ENCODE peak calls at places on chromosomes 4 and X, in nine cellular contexts. Q is GM12892, X is breast epithelium, V is stomach, E is gastrocnemius medialis, F is tibial nerve, O is NB4, B is sigmoid colon, M is suprapubic skin. D is an unnamed sample.

GRCh38 chr4:119317996-119318395 is 3.9 kb downstream of the FABP2 start:
- DNase-seq in M (no peak), O (no peak), Q (no peak), F (no peak), X (no peak), E (no peak), V (no peak), B (no peak), D (no peak)

GRCh38 chrX:13662537-13662841 is 9.5 kb downstream of the TCEANC start:
- DNase-seq in E (no peak), M (no peak), O (no peak), B (no peak), F (no peak), X (no peak), Q (no peak), V (no peak), D (no peak)

GRCh38 chr4:154566639-154567204 is 3.9 kb downstream of the FGB start:
- DNase-seq in B (no peak), Q (no peak), F (no peak), X (no peak), M (no peak), V (no peak), O (no peak), E (no peak), D (no peak)

GRCh38 chrX:129900054-129900453 is 5.9 kb upstream of the UTP14A start:
- DNase-seq in Q (no peak), B (no peak), V (no peak), E (no peak), O (no peak), F (no peak), M (no peak), X (no peak), D (no peak)

GRCh38 chr4:118398226-118399090 is 45.7 kb upstream of the PRSS12 start:
- DNase-seq in X (no peak), V (no peak), F (no peak), O (peak; percentile 66), M (no peak), E (no peak), B (no peak), Q (no peak), D (no peak)

GRCh38 chrX:8036914-8037313 is 109.7 kb upstream of the PNPLA4 start:
- DNase-seq in Q (no peak), O (no peak), X (no peak), F (no peak), M (no peak), V (no peak), E (no peak), B (no peak), D (no peak)

GRCh38 chr4:52312722-52313121 is 261.6 kb downstream of the SPATA18 start:
- DNase-seq in B (no peak), M (no peak), O (no peak), V (no peak), Q (no peak), X (no peak), F (no peak), E (no peak), D (no peak)

GRCh38 chrX:137401092-137401491 is 164.8 kb upstream of the ZIC3 start:
- DNase-seq in F (no peak), M (no peak), V (no peak), O (no peak), Q (no peak), X (no peak), E (no peak), B (no peak), D (no peak)

GRCh38 chrX:44536198-44536597 is 6.5 kb downstream of the FUNDC1 start:
- DNase-seq in Q (no peak), V (no peak), B (no peak), O (no peak), M (no peak), F (no peak), X (no peak), E (no peak), D (no peak)

GRCh38 chr4:52659016-52659721 is at the start of gene USP46:
- DNase-seq in X (peak; percentile 71), B (peak; percentile 86), Q (peak; percentile 85), F (peak; percentile 52), M (peak; percentile 79), E (peak; percentile 60), V (peak; percentile 81), O (peak; percentile 84), D (peak; percentile 87)

GRCh38 chr4:115537387-115537786 is 424.0 kb upstream of the NDST4 start:
- DNase-seq in M (no peak), B (no peak), Q (no peak), E (no peak), O (peak; percentile 7), V (no peak), F (no peak), X (no peak), D (no peak)

GRCh38 chr4:99356992-99357391 is 4.4 kb upstream of the ADH1C start:
- DNase-seq in F (no peak), Q (no peak), X (no peak), V (no peak), E (no peak), O (no peak), M (no peak), B (no peak), D (no peak)

GRCh38 chr4:162101337-162101736 is 62.5 kb downstream of the FSTL5 start:
- DNase-seq in V (no peak), Q (no peak), X (no peak), F (no peak), O (no peak), E (no peak), B (no peak), M (no peak), D (no peak)

GRCh38 chrX:153983321-153983729 is 10.8 kb downstream of the TMEM187 start:
- DNase-seq in B (no peak), X (no peak), O (no peak), F (no peak), M (no peak), V (no peak), Q (no peak), E (no peak), D (no peak)

GRCh38 chrX:153981231-153981630 is 8.7 kb downstream of the TMEM187 start:
- DNase-seq in B (no peak), X (no peak), F (no peak), M (no peak), E (no peak), O (no peak), V (no peak), Q (no peak), D (no peak)

GRCh38 chrX:153984351-153985178 is 12.0 kb downstream of the TMEM187 start:
- DNase-seq in B (no peak), X (no peak), O (peak; percentile 64), V (no peak), E (no peak), Q (no peak), M (no peak), F (no peak), D (no peak)

GRCh38 chrX:153981771-153982533 is 9.4 kb downstream of the TMEM187 start:
- DNase-seq in V (no peak), E (peak; percentile 42), F (peak; percentile 46), O (peak; percentile 93), X (no peak), B (no peak), Q (no peak), M (peak; percentile 66), D (no peak)
- TF ChIP-seq POLR2A in V (no peak), E (no peak), F (no peak), O (no peak), X (no peak), B (no peak), Q (no peak), M (no peak), D (no peak)

DNA sequence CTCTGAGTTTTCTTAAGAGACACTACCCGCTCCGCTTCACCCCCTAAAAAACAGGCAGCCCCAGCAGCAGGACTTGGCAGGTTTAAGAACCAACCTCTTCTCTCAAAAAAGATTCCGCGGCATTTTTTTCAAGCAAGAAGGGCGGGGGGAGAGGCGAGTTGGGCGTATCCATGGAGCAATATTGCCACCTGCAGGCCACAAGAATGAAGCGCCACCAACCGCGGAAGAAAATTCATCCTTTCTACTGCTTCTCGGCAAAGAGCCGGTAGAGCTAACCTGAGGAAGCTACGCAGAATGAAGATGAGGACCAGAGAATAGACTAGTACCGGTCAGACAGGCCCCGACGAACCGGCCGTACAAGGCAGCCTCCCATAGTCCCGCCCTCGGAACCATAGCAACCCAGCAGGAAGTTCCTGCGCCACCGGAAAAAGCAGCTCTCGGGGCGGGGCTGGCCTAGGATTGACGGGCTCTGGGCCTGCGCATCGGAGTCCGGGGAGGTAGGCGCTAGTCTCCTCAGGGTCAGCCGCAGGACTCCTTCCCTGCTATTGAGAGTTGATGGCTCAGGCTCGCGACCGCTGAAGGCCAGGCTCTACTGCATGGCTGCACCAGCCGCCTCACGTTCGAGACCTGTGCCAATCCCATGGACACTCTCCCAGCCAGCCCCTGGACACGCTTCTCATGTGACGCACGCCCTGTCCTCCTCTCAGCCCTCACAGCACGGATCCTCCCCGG is 76.9 kb downstream of the MAGED4 start:
- DNase-seq in O (peak; percentile 84), M (peak; percentile 97), X (peak; percentile 88), V (peak; percentile 96), Q (peak; percentile 58), E (peak; percentile 83), F (peak; percentile 81), B (peak; percentile 98), D (no peak)
- TF ChIP-seq POLR2A in O (no peak), M (no peak), X (no peak), V (no peak), Q (peak; percentile 60), E (peak; percentile 32), F (peak; percentile 29), B (no peak), D (no peak)

GRCh38 chr4:986949-987688 is at the start of gene IDUA:
- DNase-seq in O (peak; percentile 90), F (peak; percentile 64), B (peak; percentile 86), E (peak; percentile 51), X (peak; percentile 70), V (peak; percentile 83), M (peak; percentile 90), Q (peak; percentile 81), D (no peak)
- TF ChIP-seq POLR2A in O (no peak), F (no peak), B (no peak), E (no peak), X (no peak), V (no peak), M (no peak), Q (peak; percentile 57), D (no peak)

GRCh38 chrX:77785400-77785745 is 643 bp downstream of the ATRX start:
- DNase-seq in O (peak; percentile 38), Q (no peak), V (no peak), X (no peak), E (no peak), M (no peak), F (no peak), B (no peak), D (no peak)

GRCh38 chrX:77793950-77794349 is 7.9 kb upstream of the ATRX start:
- DNase-seq in B (no peak), Q (no peak), F (no peak), M (no peak), E (no peak), V (no peak), O (no peak), X (no peak), D (no peak)

GRCh38 chrX:77785746-77786548 is at the start of gene ATRX:
- DNase-seq in B (peak; percentile 84), Q (peak; percentile 56), E (peak; percentile 52), F (peak; percentile 26), O (peak; percentile 87), M (peak; percentile 77), X (peak; percentile 58), V (peak; percentile 69), D (peak; percentile 87)

DNA sequence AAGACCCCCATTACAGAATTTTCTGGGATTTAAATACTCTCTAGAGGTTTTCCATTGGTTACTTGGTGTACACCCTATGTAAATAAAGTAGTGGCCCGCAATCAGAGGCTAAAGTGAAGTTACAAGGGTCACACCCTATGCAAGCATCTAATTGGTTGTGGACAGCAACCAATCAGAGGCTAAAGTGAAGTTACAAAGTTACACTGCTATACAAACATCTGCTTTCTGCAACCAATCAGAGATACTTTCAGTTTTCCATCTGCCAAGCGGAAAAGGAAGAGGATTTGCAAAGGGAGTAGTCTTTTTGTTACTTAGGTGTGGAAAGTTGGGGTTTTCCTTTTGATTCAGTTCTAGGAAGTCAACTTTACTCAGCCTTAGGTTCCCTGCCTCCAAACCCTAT is 2.0 kb upstream of the ATRX start:
- DNase-seq in F (no peak), O (peak; percentile 46), V (no peak), E (no peak), Q (no peak), X (no peak), B (no peak), M (no peak), D (no peak)
- TF ChIP-seq POLR2A in F (no peak), O (peak; percentile 14), V (no peak), E (no peak), Q (no peak), X (no peak), B (no peak), M (no peak), D (no peak)